ENCODE peak calls at places on chromosomes 4 and X, in four cellular contexts. One of them, this sample, is unnamed.
A peak's percentile ranks its signal among the peaks of the same experiment; 100 is the strongest.

GRCh38 chrX:15177316-15177715 is 92.6 kb downstream of the ASB9 start:
- DNase-seq in activated gamma-delta T cell treated with anti-CD3 and anti-CD28 coated beads, Interleukin-2, amount 50 U/mL, for 16 hours: no peak
- DNase-seq in AG10803: no peak
- DNase-seq in IMR-90: no peak
- DNase-seq in this sample: peak; percentile 5

GRCh38 chr4:26252349-26252748 is 68.5 kb upstream of the RBPJ start:
- DNase-seq in activated gamma-delta T cell treated with anti-CD3 and anti-CD28 coated beads, Interleukin-2, amount 50 U/mL, for 16 hours: no peak
- DNase-seq in AG10803: no peak
- DNase-seq in IMR-90: no peak
- DNase-seq in this sample: no peak

GRCh38 chr4:120809518-120809917 is 113.0 kb downstream of the PRDM5 start:
- DNase-seq in activated gamma-delta T cell treated with anti-CD3 and anti-CD28 coated beads, Interleukin-2, amount 50 U/mL, for 16 hours: no peak
- DNase-seq in AG10803: no peak
- DNase-seq in IMR-90: no peak
- DNase-seq in this sample: no peak

GRCh38 chr4:80831383-80832361 is 198.8 kb upstream of the BMP3 start:
- DNase-seq in activated gamma-delta T cell treated with anti-CD3 and anti-CD28 coated beads, Interleukin-2, amount 50 U/mL, for 16 hours: no peak
- DNase-seq in AG10803: peak; percentile 13
- DNase-seq in IMR-90: peak; percentile 38
- DNase-seq in this sample: peak; percentile 39

GRCh38 chr4:10115657-10116624 is 658 bp downstream of the WDR1 start:
- DNase-seq in activated gamma-delta T cell treated with anti-CD3 and anti-CD28 coated beads, Interleukin-2, amount 50 U/mL, for 16 hours: peak; percentile 43
- DNase-seq in AG10803: no peak
- DNase-seq in IMR-90: no peak
- DNase-seq in this sample: peak; percentile 70

GRCh38 chrX:3129256-3129655 is 88.0 kb downstream of the ARSF start:
- DNase-seq in activated gamma-delta T cell treated with anti-CD3 and anti-CD28 coated beads, Interleukin-2, amount 50 U/mL, for 16 hours: no peak
- DNase-seq in AG10803: peak; percentile 56
- DNase-seq in IMR-90: peak; percentile 28
- DNase-seq in this sample: peak; percentile 9

GRCh38 chr4:40395908-40396806 is 61.0 kb downstream of the CHRNA9 start:
- DNase-seq in activated gamma-delta T cell treated with anti-CD3 and anti-CD28 coated beads, Interleukin-2, amount 50 U/mL, for 16 hours: no peak
- DNase-seq in AG10803: no peak
- DNase-seq in IMR-90: no peak
- DNase-seq in this sample: no peak

GRCh38 chrX:13826770-13827169 is 9.9 kb upstream of the GPM6B start:
- DNase-seq in activated gamma-delta T cell treated with anti-CD3 and anti-CD28 coated beads, Interleukin-2, amount 50 U/mL, for 16 hours: no peak
- DNase-seq in AG10803: no peak
- DNase-seq in IMR-90: no peak
- DNase-seq in this sample: no peak

GRCh38 chr4:26346203-26346620 is 25.4 kb downstream of the RBPJ start:
- DNase-seq in activated gamma-delta T cell treated with anti-CD3 and anti-CD28 coated beads, Interleukin-2, amount 50 U/mL, for 16 hours: no peak
- DNase-seq in AG10803: peak; percentile 41
- DNase-seq in IMR-90: no peak
- DNase-seq in this sample: no peak

GRCh38 chr4:167616471-167616870 is 382.2 kb upstream of the SPOCK3 start:
- DNase-seq in activated gamma-delta T cell treated with anti-CD3 and anti-CD28 coated beads, Interleukin-2, amount 50 U/mL, for 16 hours: no peak
- DNase-seq in AG10803: no peak
- DNase-seq in IMR-90: no peak
- DNase-seq in this sample: no peak